ENCODE peak calls at places on chromosomes 2 and 18, in five cellular contexts. G, P, N, O and J are unnamed samples.

GRCh38 chr2:74872310-74872923 is 38.5 kb downstream of the HK2 start:
- DNase-seq in G (no peak), P (no peak), N (no peak), O (no peak), J (no peak)

GRCh38 chr2:113831156-113831555 is 58.7 kb upstream of the ACTR3 start:
- DNase-seq in P (no peak), G (no peak), O (no peak), N (no peak), J (no peak)

GRCh38 chr18:35153609-35154273 is 87.1 kb upstream of the ZNF397 start:
- DNase-seq in O (no peak), P (no peak), N (no peak), G (no peak), J (no peak)

GRCh38 chr2:109197491-109198480 is 68.8 kb downstream of the SH3RF3 start:
- DNase-seq in G (no peak), N (no peak), O (no peak), P (peak), J (no peak)

GRCh38 chr2:30862054-30862651 is 54.9 kb upstream of the CAPN13 start:
- DNase-seq in N (no peak), O (peak), P (no peak), G (peak), J (no peak)

GRCh38 chr2:108409768-108410167 is 32.0 kb downstream of the SULT1C4 start:
- DNase-seq in N (no peak), G (no peak), P (no peak), O (no peak), J (no peak)

GRCh38 chr2:47307066-47307465 is 95.9 kb upstream of the MSH2 start:
- DNase-seq in G (no peak), P (no peak), N (no peak), O (no peak), J (peak)

GRCh38 chr2:25251461-25252273 is 83.3 kb upstream of the POMC start:
- DNase-seq in P (no peak), N (no peak), O (peak), G (no peak), J (peak)

GRCh38 chr2:85712849-85713612 is 18.9 kb downstream of the GNLY start:
- DNase-seq in N (no peak), P (peak), G (no peak), O (no peak), J (peak)

GRCh38 chr2:204673877-204674276 is 128.6 kb downstream of the PARD3B start:
- DNase-seq in N (no peak), G (no peak), O (no peak), P (no peak), J (no peak)

GRCh38 chr2:55490554-55490953 is 29.0 kb upstream of the CFAP36 start:
- DNase-seq in G (peak), P (no peak), N (peak), O (peak), J (no peak)

GRCh38 chr2:15748736-15749323 is 157.2 kb downstream of the DDX1 start:
- DNase-seq in O (peak), N (no peak), P (no peak), G (no peak), J (no peak)

GRCh38 chr18:35335861-35336260 is 8.4 kb downstream of the ZNF24 start:
- DNase-seq in O (no peak), N (no peak), P (no peak), G (no peak), J (no peak)

GRCh38 chr2:128986026-128986720 is 667.5 kb upstream of the HS6ST1 start:
- DNase-seq in N (no peak), P (no peak), G (no peak), O (no peak), J (no peak)

GRCh38 chr18:73766915-73767314 is 380.7 kb downstream of the FBXO15 start:
- DNase-seq in N (no peak), G (no peak), P (no peak), O (no peak), J (no peak)

GRCh38 chr2:68252407-68253210 is at the start of gene PPP3R1:
- DNase-seq in N (peak), O (peak), P (peak), G (no peak), J (peak)

GRCh38 chr2:191298306-191298705 is 53.1 kb downstream of the MYO1B start:
- DNase-seq in G (no peak), O (no peak), P (no peak), N (no peak), J (no peak)

GRCh38 chr2:69565431-69565839 is 78.1 kb downstream of the AAK1 start:
- DNase-seq in O (peak), N (peak), G (no peak), P (no peak), J (no peak)

GRCh38 chr2:120865656-120866055 is 130.0 kb downstream of the GLI2 start:
- DNase-seq in O (no peak), N (no peak), P (no peak), G (no peak), J (no peak)

GRCh38 chr2:9251154-9252001 is 44.8 kb downstream of the ASAP2 start:
- DNase-seq in G (no peak), N (no peak), P (no peak), O (no peak), J (no peak)

GRCh38 chr18:3117493-3118192 is 102.1 kb downstream of the MYOM1 start:
- DNase-seq in O (no peak), N (no peak), P (no peak), G (no peak), J (no peak)

GRCh38 chr2:145324748-145325147 is 804.8 kb upstream of the ZEB2 start:
- DNase-seq in P (no peak), O (no peak), G (no peak), N (no peak), J (no peak)

GRCh38 chr2:14967739-14968138 is 335.2 kb downstream of the LRATD1 start:
- DNase-seq in N (no peak), P (no peak), O (peak), G (no peak), J (no peak)

GRCh38 chr2:223760838-223761502 is 76.4 kb downstream of the AP1S3 start:
- DNase-seq in N (no peak), G (peak), P (no peak), O (peak), J (peak)

GRCh38 chr2:65409045-65409444 is 23.4 kb downstream of the SPRED2 start:
- DNase-seq in N (no peak), O (no peak), P (no peak), G (no peak), J (no peak)

GRCh38 chr2:54983345-54984235 is 66.7 kb downstream of the RTN4 start:
- DNase-seq in O (no peak), P (no peak), G (no peak), N (no peak), J (no peak)

DNA sequence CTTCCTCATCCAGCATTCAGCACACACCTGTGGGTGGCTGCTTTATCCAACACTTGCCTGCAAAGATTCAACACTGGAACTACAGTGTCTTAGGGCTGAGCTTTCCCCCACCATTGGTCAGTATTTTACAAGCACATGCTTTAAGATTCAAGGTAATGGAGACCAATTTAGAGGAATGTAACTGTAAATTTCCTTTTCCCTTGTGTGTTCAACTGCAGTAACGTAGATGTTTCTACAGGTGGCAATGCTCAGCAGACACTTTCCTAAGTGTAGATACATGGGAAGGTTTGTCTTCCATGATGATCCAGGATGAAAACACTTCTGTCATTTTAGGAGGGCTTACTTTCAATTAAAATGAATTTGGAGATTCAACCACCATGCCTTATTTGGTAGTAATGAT is 143.6 kb upstream of the PXDN start:
- DNase-seq in O (peak), P (no peak), G (no peak), N (no peak), J (no peak)
- TF ChIP-seq CTCF in O (peak), P (no peak), G (peak), N (no peak), J (no peak)

GRCh38 chr2:163877316-163877715 is 141.5 kb upstream of the FIGN start:
- DNase-seq in G (peak), N (no peak), P (no peak), O (peak), J (no peak)
- H3K4me3 ChIP-seq in G (no peak), N (no peak), P (no peak), O (no peak), J (no peak)

DNA sequence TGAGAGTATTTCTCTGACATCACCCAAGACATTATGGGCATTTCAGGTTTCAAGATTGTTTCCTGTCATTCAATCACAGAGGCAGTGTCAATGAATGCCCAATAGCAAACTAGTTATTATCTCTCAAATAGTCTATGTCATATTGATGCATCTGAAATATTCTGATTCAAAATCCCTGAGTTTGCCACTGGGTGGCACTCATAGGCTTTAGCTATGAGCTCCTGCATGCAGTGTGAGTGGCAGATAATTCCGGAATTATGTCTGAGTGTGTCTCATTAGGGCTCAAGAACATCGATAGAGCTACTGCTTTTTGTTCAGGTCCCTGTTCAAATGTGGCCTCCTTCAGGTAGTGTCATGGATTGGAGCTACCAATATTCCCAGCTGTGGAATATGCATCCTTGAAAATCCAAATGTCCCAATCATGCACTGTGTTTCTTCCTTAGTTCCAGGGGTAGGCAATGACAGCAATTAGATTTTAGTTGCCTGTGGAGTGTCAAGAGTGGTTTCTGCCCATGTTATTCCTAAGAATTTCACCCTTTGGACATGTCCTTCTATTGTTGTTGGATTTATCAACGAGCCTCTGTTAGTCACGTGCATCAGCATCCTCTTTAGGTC is 7.8 kb upstream of the OR6B3 start:
- DNase-seq in N (no peak), P (no peak), G (peak), O (peak), J (no peak)
- TF ChIP-seq CTCF in N (peak), P (peak), G (peak), O (peak), J (no peak)

GRCh38 chr18:75070235-75070624 is 138.7 kb downstream of the PTGR3 start:
- DNase-seq in O (no peak), P (peak), N (no peak), G (no peak), J (no peak)
- H3K4me3 ChIP-seq in O (no peak), P (peak), N (no peak), G (no peak), J (no peak)

GRCh38 chr2:238963970-238964331 is 116.1 kb downstream of the TWIST2 start:
- DNase-seq in O (no peak), G (no peak), N (no peak), P (no peak), J (no peak)
- TF ChIP-seq CTCF in O (no peak), G (no peak), N (no peak), P (no peak), J (no peak)

DNA sequence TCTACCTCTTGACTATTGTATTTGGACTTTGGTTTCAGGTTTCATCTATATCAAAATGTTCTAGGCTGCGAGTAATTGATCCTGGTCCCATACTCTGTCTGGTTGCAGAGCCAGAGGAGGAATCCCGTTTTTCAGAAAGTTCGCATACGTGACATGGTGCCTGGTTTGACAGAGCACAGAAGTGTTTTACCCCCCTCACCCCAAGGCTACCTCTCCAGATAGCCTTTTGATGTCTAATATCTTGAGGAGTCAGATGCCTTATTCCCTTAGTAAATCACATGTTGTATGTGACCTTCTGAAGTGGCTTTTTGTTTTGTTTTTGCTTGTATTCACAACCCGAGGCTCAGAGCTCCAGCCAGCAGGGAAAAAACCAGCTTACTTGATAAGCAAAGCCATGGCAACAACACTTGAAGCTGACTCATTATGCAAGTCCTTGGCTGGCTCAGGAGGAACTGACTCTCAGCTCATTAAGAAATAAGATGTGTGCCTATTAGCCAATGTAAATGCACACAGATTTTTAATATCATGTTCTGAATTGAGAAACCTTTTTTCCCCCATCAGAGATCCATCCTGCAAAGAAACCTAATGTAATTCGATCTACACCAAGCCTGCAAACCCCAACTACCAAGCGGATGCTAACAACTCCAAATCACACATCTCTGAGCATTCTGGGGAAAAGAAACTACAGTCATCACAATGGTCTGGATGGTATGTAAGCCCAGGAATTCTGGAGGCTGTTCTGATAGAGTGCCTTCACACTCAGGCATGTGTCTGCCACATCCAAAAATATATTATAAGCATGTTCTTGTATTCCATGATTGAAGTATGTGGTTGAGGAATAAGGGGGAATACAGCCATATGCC is 41.4 kb downstream of the OXER1 start:
- DNase-seq in O (peak), G (peak), P (peak), N (no peak), J (no peak)
- H3K4me3 ChIP-seq in O (no peak), G (no peak), P (no peak), N (no peak), J (no peak)

DNA sequence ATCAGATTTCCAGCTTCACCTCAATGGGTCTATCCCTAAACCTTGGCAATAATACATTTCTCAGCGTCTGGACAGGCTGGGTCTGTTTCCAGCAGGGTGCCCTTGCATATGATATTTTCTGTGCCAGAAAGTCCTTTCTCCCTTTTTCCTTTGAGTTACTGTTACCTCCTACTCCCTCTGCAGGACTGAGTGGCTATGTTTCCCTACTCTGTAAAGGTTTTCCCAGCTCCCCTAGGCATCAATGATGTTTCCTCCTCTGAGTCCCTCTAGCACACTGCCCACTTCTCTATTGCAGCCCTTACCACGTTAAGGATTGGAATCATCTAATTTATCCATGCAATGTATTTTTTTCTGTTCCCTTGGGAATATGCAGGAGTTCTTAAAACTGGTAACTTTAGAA is 118.3 kb upstream of the REV1 start:
- DNase-seq in O (peak), P (no peak), G (no peak), N (no peak), J (no peak)
- TF ChIP-seq CTCF in O (peak), P (no peak), G (peak), N (no peak), J (no peak)

GRCh38 chr2:62309465-62310091 is 113.7 kb downstream of the B3GNT2 start:
- DNase-seq in G (no peak), N (no peak), P (no peak), O (peak), J (no peak)
- H3K4me3 ChIP-seq in G (no peak), N (no peak), P (peak), O (peak), J (no peak)

DNA sequence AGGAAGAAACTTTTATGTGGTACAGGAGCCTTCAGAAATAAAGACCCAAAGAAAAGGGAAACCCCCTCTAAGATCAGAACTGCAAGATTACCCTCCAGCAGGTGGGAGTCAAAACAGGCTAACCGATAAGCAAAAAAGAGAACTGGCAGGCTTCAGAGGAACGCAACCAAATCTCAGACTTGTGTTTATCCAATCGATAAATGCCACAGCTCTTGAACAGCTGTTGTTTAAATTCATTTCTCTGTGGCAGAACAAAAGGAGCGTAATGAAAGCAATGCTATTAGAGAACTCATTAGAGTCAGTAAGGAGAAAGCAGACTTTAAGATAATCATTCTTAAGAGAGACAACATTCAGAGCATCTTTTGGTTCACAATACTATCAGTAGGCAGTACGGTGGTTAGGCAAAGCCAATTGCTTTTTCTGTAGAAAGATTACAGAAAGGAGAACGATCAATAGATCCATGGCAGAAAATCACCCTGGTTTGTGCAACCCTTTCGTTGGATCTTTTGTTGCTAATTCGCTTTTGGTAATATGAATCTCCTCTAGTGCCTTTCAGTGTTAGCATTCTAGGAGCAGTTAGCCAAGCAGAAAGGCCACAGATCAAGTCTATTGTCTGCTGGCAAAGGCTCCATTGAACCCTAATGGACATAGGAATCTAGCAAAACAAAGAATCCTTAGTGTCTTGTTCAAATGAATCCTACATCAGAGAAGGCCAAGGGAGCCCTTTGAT is 476.4 kb upstream of the CHST9 start:
- DNase-seq in G (no peak), O (peak), N (no peak), P (no peak), J (no peak)
- TF ChIP-seq CTCF in G (no peak), O (no peak), N (no peak), P (no peak), J (no peak)

DNA sequence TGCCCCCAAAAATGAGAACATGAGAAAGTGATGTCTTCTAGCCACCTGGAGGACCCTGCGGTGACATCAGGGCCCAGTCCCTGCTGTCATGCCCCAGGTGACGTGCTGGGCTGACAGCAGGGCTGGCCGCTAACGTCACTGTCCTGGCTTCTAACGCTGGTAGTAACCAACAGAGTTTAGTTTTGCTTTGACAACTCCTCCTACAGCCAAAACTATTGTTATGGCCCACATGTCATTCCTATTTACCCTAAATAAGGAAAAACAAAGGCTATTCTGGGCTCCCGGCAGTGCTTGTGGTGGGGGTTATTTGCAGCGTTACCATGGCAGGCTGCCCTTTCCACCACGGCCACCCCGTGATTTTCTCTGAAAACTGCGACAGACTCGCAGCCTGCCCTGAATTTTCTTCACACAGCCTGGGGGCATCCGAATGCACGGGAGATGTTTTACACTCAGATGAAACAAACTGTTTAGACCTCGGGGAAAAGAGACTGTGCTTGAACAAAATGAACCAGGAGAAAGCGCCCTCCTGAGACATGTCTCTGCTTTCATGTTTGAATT is 115.2 kb downstream of the FAM210A start:
- DNase-seq in O (peak), G (no peak), P (peak), N (no peak), J (no peak)
- H3K4me3 ChIP-seq in O (no peak), G (peak), P (peak), N (peak), J (peak)